ENCODE peak calls at places on chromosomes 5 and 9, in seven cellular contexts. P is A549, S is tibial nerve, A is stomach, G is suprapubic skin, Z is HepG2, X is GM12878. K is an unnamed sample.

GRCh38 chr9:131656356-131657030 is 83.4 kb downstream of the RAPGEF1 start:
- DNase-seq in P (no peak), S (peak; percentile 30), A (peak; percentile 62), G (no peak), Z (no peak), X (peak; percentile 87), K (peak; percentile 83)

GRCh38 chr9:23308114-23308513 is 517.9 kb downstream of the ELAVL2 start:
- DNase-seq in P (no peak), S (no peak), A (no peak), G (no peak), Z (no peak), X (no peak), K (no peak)

GRCh38 chr5:17255471-17256016 is 38.1 kb downstream of the BASP1 start:
- DNase-seq in P (no peak), S (no peak), A (no peak), G (no peak), Z (no peak), X (peak; percentile 51), K (no peak)

GRCh38 chr9:90102292-90102901 is 497.6 kb downstream of the GADD45G start:
- DNase-seq in P (peak; percentile 91), S (peak; percentile 43), A (peak; percentile 89), G (peak; percentile 90), Z (peak; percentile 71), X (peak; percentile 36), K (peak; percentile 94)

GRCh38 chr5:133079048-133079447 is 27.2 kb downstream of the HSPA4 start:
- DNase-seq in P (no peak), S (no peak), A (no peak), G (no peak), Z (no peak), X (no peak), K (no peak)

GRCh38 chr5:172958268-172959046 is 767 bp upstream of the RPL26L1 start:
- DNase-seq in P (peak; percentile 84), S (peak; percentile 54), A (peak; percentile 76), G (peak; percentile 84), Z (peak; percentile 47), X (no peak), K (peak; percentile 80)

GRCh38 chr5:149228610-149229297 is 42.9 kb upstream of the AFAP1L1 start:
- DNase-seq in P (peak; percentile 85), S (no peak), A (no peak), G (no peak), Z (peak; percentile 79), X (no peak), K (peak; percentile 67)

GRCh38 chr5:163773181-163773580 is 267.8 kb downstream of the MAT2B start:
- DNase-seq in P (no peak), S (no peak), A (no peak), G (no peak), Z (no peak), X (no peak), K (no peak)

GRCh38 chr5:120372899-120373298 is 91.2 kb upstream of the PRR16 start:
- DNase-seq in P (no peak), S (no peak), A (no peak), G (no peak), Z (no peak), X (no peak), K (peak; percentile 56)

DNA sequence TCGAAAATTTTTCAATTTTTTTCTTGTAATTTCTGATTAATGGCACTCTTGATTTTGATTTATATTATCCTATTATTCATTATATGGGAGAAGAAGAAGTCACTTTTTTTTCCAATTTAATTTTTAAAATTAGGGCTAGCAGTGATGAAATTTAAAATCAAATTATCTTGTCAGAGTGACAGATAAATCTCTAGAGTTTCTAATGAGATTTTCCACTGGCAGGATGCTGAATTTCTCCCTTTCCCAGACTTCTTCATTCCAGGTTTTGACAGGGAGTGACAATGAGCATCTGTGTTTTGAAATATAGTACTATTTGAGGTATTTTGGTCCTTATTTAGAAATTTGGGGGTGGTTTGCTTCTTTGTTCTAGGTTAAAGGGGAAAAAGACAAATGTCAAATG is 2274.1 kb downstream of the MAT2B start:
- DNase-seq in P (no peak), S (no peak), A (no peak), G (no peak), Z (no peak), X (no peak), K (no peak)
- TF ChIP-seq EP300 in P (no peak), S (no peak), A (no peak), G (no peak), Z (no peak), X (no peak), K (no peak)

GRCh38 chr9:86948153-86948929 is 1.0 kb upstream of the GAS1 start:
- DNase-seq in P (peak; percentile 76), S (peak; percentile 63), A (peak; percentile 79), G (peak; percentile 85), Z (peak; percentile 13), X (no peak), K (peak; percentile 92)
- TF ChIP-seq POLR2A in P (no peak), S (no peak), A (no peak), G (no peak), Z (no peak), X (no peak), K (no peak)

DNA sequence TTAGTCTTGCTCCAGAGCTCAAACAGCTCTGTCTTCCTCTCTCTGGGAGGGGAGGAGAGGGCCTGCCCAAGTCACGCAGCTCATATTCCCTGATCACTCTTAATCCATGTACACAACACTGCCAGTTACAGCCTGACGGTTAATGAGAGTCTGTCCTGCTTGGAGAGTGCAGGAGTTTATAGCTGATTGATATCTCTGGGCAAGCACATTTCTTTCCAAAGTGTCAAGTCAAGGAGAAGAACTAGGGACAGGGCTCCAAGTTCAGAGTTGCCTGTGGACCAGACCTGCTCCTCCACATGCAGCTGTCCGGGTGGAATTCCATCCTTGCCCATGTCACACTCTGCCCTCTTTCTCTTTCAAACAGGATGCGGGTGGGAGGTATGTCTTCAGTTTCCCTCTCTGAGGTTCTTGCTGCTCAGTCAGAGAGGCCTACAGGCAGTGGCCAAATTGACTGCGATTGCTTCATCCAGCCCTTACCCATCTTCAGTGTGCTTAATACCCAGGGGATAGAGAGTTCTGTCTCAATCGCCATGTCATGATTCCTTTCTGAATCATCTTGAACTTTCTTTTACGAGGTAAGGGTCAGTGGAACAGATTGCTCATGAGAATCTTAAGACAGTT is 54.5 kb downstream of the GALNT12 start:
- DNase-seq in P (peak; percentile 52), S (no peak), A (no peak), G (no peak), Z (no peak), X (no peak), K (peak; percentile 83)
- H3K4me1 ChIP-seq in P (peaks cover 5% of the 10 kb centered on the region), S (peaks cover 11% of the 10 kb centered on the region), A (peaks cover 22% of the 10 kb centered on the region), G (peaks cover 40% of the 10 kb centered on the region), Z (no peaks in the 10 kb centered on the region), X (no peaks in the 10 kb centered on the region), K (peaks cover 4% of the 10 kb centered on the region)

DNA sequence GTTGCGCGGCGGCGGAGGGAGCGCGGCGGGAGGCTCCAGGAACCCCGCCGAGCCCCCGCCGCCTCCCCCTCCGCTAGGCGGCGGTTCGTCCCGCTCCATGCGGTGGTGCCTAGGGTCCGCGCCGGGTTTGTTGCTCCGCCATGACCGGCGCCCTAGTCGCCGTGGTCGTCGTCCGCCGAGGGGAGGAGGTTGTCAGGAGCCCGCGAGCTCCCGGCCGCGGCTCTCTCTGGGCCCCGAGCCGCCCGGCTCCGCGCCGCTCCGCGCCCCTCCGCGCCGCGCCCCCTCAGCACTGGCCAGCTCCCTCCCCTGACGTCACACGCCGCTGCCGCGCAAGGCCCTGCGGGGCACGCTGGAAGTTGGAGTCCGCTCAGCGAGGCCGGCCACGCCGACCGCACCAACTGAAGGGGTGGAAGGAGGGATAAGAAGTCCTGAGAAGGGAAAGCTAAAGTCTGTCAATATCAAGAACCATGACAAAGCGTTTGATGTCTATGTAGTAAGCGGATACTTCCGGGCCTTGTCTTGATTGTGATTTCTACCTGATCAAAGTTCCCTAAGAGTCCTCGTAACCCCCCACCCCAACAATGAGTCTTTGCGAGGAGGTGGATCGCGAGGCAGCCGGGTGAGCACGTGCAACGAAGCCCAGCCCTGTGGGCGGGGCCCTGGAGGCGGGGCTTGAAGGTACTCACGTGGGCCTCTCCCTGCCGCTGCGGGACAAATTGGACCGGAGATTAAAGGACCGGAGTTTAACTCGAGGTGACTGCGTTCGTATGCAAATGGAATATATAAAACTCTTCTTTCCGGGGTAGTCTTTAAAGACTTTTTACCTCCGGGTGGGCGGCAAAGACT is at the start of gene NR6A1:
- DNase-seq in P (peak; percentile 97), S (peak; percentile 93), A (peak; percentile 98), G (peak; percentile 96), Z (peak; percentile 92), X (peak; percentile 92), K (peak; percentile 98)
- TF ChIP-seq EP300 in P (no peak), S (peak; percentile 86), A (no peak), G (no peak), Z (no peak), X (no peak), K (no peak)

GRCh38 chr5:50715001-50715400 is 48.6 kb downstream of the PARP8 start:
- DNase-seq in P (no peak), S (no peak), A (no peak), G (no peak), Z (no peak), X (no peak), K (no peak)

GRCh38 chr5:50710838-50711237 is 44.4 kb downstream of the PARP8 start:
- DNase-seq in P (no peak), S (no peak), A (no peak), G (no peak), Z (no peak), X (no peak), K (no peak)

GRCh38 chr5:50712479-50712878 is 46.0 kb downstream of the PARP8 start:
- DNase-seq in P (no peak), S (no peak), A (no peak), G (no peak), Z (no peak), X (no peak), K (no peak)

GRCh38 chr5:50709471-50709870 is 43.0 kb downstream of the PARP8 start:
- DNase-seq in P (no peak), S (no peak), A (no peak), G (no peak), Z (no peak), X (no peak), K (no peak)

DNA sequence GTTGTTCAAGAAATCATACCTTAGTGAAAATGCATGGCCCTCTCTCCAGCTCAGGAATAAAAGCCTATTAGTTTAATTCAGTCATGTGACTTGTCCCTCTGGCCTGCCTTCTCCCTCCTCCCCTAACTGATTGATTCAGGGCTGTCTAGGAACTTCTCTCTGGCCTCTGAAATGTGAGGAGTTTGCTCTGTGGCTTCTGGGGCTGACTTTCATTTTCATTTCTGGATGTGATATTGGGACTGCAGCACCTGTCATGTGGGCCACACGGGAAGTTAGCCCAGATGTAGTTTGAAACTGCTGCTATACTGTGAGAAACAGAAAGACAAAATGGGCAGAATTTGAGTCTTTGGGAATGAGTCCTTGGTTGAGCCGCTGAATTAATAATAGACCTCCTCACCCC is 44.8 kb downstream of the PARP8 start:
- DNase-seq in P (no peak), S (no peak), A (peak; percentile 38), G (no peak), Z (no peak), X (peak; percentile 87), K (no peak)
- TF ChIP-seq POLR2A in P (no peak), S (no peak), A (no peak), G (no peak), Z (no peak), X (no peak), K (no peak)

K was measured in sigmoid colon.